ENCODE peak calls at places on chromosomes 16 and 17, in four cellular contexts. One of them, this sample, is unnamed.

GRCh38 chr17:74754832-74755231 is 6.4 kb downstream of the NHERF1 start:
- DNase-seq in NCI-H1048: no peak
- DNase-seq in neural progenitor cell: no peak
- DNase-seq in GM12892: no peak
- DNase-seq in this sample: no peak

GRCh38 chr16:59339871-59340270 is 605.8 kb upstream of the GOT2 start:
- DNase-seq in neural progenitor cell: no peak
- DNase-seq in NCI-H1048: no peak
- DNase-seq in GM12892: no peak
- DNase-seq in this sample: no peak

GRCh38 chr17:6959700-6960099 is 36.1 kb upstream of the ALOX12 start:
- DNase-seq in neural progenitor cell: no peak
- DNase-seq in NCI-H1048: no peak
- DNase-seq in GM12892: no peak
- DNase-seq in this sample: no peak

GRCh38 chr16:55703003-55704001 is 47.5 kb downstream of the SLC6A2 start:
- DNase-seq in GM12892: no peak
- DNase-seq in neural progenitor cell: peak
- DNase-seq in NCI-H1048: peak
- DNase-seq in this sample: peak

GRCh38 chr16:29804455-29805231 is 1.7 kb upstream of the MAZ start:
- DNase-seq in NCI-H1048: no peak
- DNase-seq in neural progenitor cell: peak
- DNase-seq in GM12892: no peak
- DNase-seq in this sample: peak

GRCh38 chr17:8080799-8081219 is 6.7 kb downstream of the ALOX12B start:
- DNase-seq in GM12892: no peak
- DNase-seq in NCI-H1048: no peak
- DNase-seq in neural progenitor cell: no peak
- DNase-seq in this sample: no peak

GRCh38 chr16:21610006-21610544 is 10.7 kb downstream of the METTL9 start:
- DNase-seq in NCI-H1048: no peak
- DNase-seq in neural progenitor cell: no peak
- DNase-seq in GM12892: no peak
- DNase-seq in this sample: no peak

GRCh38 chr16:55875273-55875672 is at the start of gene CES5A:
- DNase-seq in GM12892: no peak
- DNase-seq in NCI-H1048: no peak
- DNase-seq in neural progenitor cell: no peak
- DNase-seq in this sample: no peak